ENCODE peak calls at places on chromosomes 12 and 14, in eight cellular contexts. One of them, this sample, is unnamed.

GRCh38 chr12:45216297-45216982 is 545 bp downstream of the ANO6 start:
- DNase-seq in GM06990: peak
- DNase-seq in dermis blood vessel endothelial cell: peak
- DNase-seq in iris pigment epithelial cell: peak
- DNase-seq in HFF-Myc: no peak
- DNase-seq in tibial artery: peak
- DNase-seq in NCI-H1694 treated with DMSO at 0.1 percent for 48 hours: no peak
- DNase-seq in EL: peak
- DNase-seq in this sample: peak

GRCh38 chr12:69468237-69469026 is 1.8 kb upstream of the FRS2 start:
- DNase-seq in GM06990: no peak
- DNase-seq in dermis blood vessel endothelial cell: no peak
- DNase-seq in iris pigment epithelial cell: no peak
- DNase-seq in HFF-Myc: peak
- DNase-seq in tibial artery: no peak
- DNase-seq in NCI-H1694 treated with DMSO at 0.1 percent for 48 hours: no peak
- DNase-seq in EL: peak
- DNase-seq in this sample: no peak

GRCh38 chr12:89703768-89704167 is 4.9 kb downstream of the ATP2B1 start:
- DNase-seq in GM06990: no peak
- DNase-seq in dermis blood vessel endothelial cell: no peak
- DNase-seq in iris pigment epithelial cell: no peak
- DNase-seq in HFF-Myc: no peak
- DNase-seq in tibial artery: no peak
- DNase-seq in NCI-H1694 treated with DMSO at 0.1 percent for 48 hours: no peak
- DNase-seq in EL: no peak
- DNase-seq in this sample: no peak

GRCh38 chr14:58238252-58239247 is 6.1 kb upstream of the PSMA3 start:
- DNase-seq in GM06990: no peak
- DNase-seq in dermis blood vessel endothelial cell: peak
- DNase-seq in iris pigment epithelial cell: peak
- DNase-seq in HFF-Myc: no peak
- DNase-seq in tibial artery: no peak
- DNase-seq in NCI-H1694 treated with DMSO at 0.1 percent for 48 hours: no peak
- DNase-seq in EL: peak
- DNase-seq in this sample: no peak

GRCh38 chr14:97878727-97879126 is 1081.5 kb downstream of the VRK1 start:
- DNase-seq in GM06990: no peak
- DNase-seq in dermis blood vessel endothelial cell: no peak
- DNase-seq in iris pigment epithelial cell: no peak
- DNase-seq in HFF-Myc: no peak
- DNase-seq in tibial artery: peak
- DNase-seq in NCI-H1694 treated with DMSO at 0.1 percent for 48 hours: no peak
- DNase-seq in EL: no peak
- DNase-seq in this sample: peak

GRCh38 chr12:79618848-79619404 is 71.8 kb downstream of the PAWR start:
- DNase-seq in GM06990: no peak
- DNase-seq in dermis blood vessel endothelial cell: no peak
- DNase-seq in iris pigment epithelial cell: peak
- DNase-seq in HFF-Myc: no peak
- DNase-seq in tibial artery: no peak
- DNase-seq in NCI-H1694 treated with DMSO at 0.1 percent for 48 hours: no peak
- DNase-seq in EL: peak
- DNase-seq in this sample: no peak

GRCh38 chr12:122076743-122077495 is 1.6 kb upstream of the MLXIP start:
- DNase-seq in GM06990: no peak
- DNase-seq in dermis blood vessel endothelial cell: no peak
- DNase-seq in iris pigment epithelial cell: no peak
- DNase-seq in HFF-Myc: no peak
- DNase-seq in tibial artery: peak
- DNase-seq in NCI-H1694 treated with DMSO at 0.1 percent for 48 hours: no peak
- DNase-seq in EL: no peak
- DNase-seq in this sample: peak

GRCh38 chr12:31342314-31342713 is 16.4 kb upstream of the SINHCAF start:
- DNase-seq in GM06990: no peak
- DNase-seq in dermis blood vessel endothelial cell: no peak
- DNase-seq in iris pigment epithelial cell: no peak
- DNase-seq in HFF-Myc: no peak
- DNase-seq in tibial artery: no peak
- DNase-seq in NCI-H1694 treated with DMSO at 0.1 percent for 48 hours: no peak
- DNase-seq in EL: no peak
- DNase-seq in this sample: no peak

GRCh38 chr12:26198742-26199141 is 3.4 kb downstream of the SSPN start:
- DNase-seq in GM06990: no peak
- DNase-seq in dermis blood vessel endothelial cell: no peak
- DNase-seq in iris pigment epithelial cell: peak
- DNase-seq in HFF-Myc: no peak
- DNase-seq in tibial artery: no peak
- DNase-seq in NCI-H1694 treated with DMSO at 0.1 percent for 48 hours: no peak
- DNase-seq in EL: peak
- DNase-seq in this sample: no peak

GRCh38 chr14:102363182-102363952 is 626 bp downstream of the TECPR2 start:
- DNase-seq in GM06990: peak
- DNase-seq in dermis blood vessel endothelial cell: peak
- DNase-seq in iris pigment epithelial cell: peak
- DNase-seq in HFF-Myc: no peak
- DNase-seq in tibial artery: no peak
- DNase-seq in NCI-H1694 treated with DMSO at 0.1 percent for 48 hours: no peak
- DNase-seq in EL: peak
- DNase-seq in this sample: peak

GRCh38 chr12:125089626-125090025 is 24.4 kb downstream of the AACS start:
- DNase-seq in GM06990: no peak
- DNase-seq in dermis blood vessel endothelial cell: no peak
- DNase-seq in iris pigment epithelial cell: no peak
- DNase-seq in HFF-Myc: no peak
- DNase-seq in tibial artery: no peak
- DNase-seq in NCI-H1694 treated with DMSO at 0.1 percent for 48 hours: no peak
- DNase-seq in EL: no peak
- DNase-seq in this sample: no peak

GRCh38 chr12:45362291-45362690 is 146.4 kb downstream of the ANO6 start:
- DNase-seq in GM06990: no peak
- DNase-seq in dermis blood vessel endothelial cell: no peak
- DNase-seq in iris pigment epithelial cell: no peak
- DNase-seq in HFF-Myc: no peak
- DNase-seq in tibial artery: no peak
- DNase-seq in NCI-H1694 treated with DMSO at 0.1 percent for 48 hours: no peak
- DNase-seq in EL: no peak
- DNase-seq in this sample: no peak

GRCh38 chr14:102320033-102320660 is 601 bp downstream of the ZNF839 start:
- DNase-seq in GM06990: peak
- DNase-seq in dermis blood vessel endothelial cell: peak
- DNase-seq in iris pigment epithelial cell: peak
- DNase-seq in HFF-Myc: no peak
- DNase-seq in tibial artery: peak
- DNase-seq in NCI-H1694 treated with DMSO at 0.1 percent for 48 hours: no peak
- DNase-seq in EL: peak
- DNase-seq in this sample: peak

GRCh38 chr12:31843399-31844095 is 114.7 kb upstream of the AMN1 start:
- DNase-seq in GM06990: no peak
- DNase-seq in dermis blood vessel endothelial cell: no peak
- DNase-seq in iris pigment epithelial cell: no peak
- DNase-seq in HFF-Myc: no peak
- DNase-seq in tibial artery: no peak
- DNase-seq in NCI-H1694 treated with DMSO at 0.1 percent for 48 hours: no peak
- DNase-seq in EL: no peak
- DNase-seq in this sample: no peak